ENCODE peak calls at places on chromosome 16, in four cellular contexts. N, P, T and R are unnamed samples.

GRCh38 chr16:81551141-81551808 is 106.7 kb downstream of the CMIP start:
- DNase-seq in P (no peak), T (no peak), N (no peak), R (no peak)

GRCh38 chr16:52435573-52435972 is 111.4 kb downstream of the TOX3 start:
- DNase-seq in N (no peak), P (no peak), T (no peak), R (no peak)

GRCh38 chr16:3950343-3951193 is 70.1 kb upstream of the CREBBP start:
- DNase-seq in N (peak), T (peak), P (no peak), R (no peak)

GRCh38 chr16:82761236-82761635 is 134.5 kb downstream of the CDH13 start:
- DNase-seq in T (no peak), P (no peak), N (peak), R (no peak)

GRCh38 chr16:88649924-88650748 is 717 bp downstream of the CYBA start:
- DNase-seq in T (no peak), N (no peak), P (peak), R (no peak)

GRCh38 chr16:3249020-3249419 is 7.4 kb downstream of the MEFV start:
- DNase-seq in N (no peak), P (no peak), T (no peak), R (no peak)

GRCh38 chr16:5438591-5438990 is 341.0 kb upstream of the EEF2KMT start:
- DNase-seq in P (no peak), T (no peak), N (no peak), R (no peak)

GRCh38 chr16:12191102-12191501 is 214.6 kb downstream of the SNX29 start:
- DNase-seq in P (no peak), T (no peak), N (peak), R (no peak)

GRCh38 chr16:11913425-11914079 is 2.2 kb downstream of the GSPT1 start:
- DNase-seq in N (no peak), T (no peak), P (no peak), R (no peak)

GRCh38 chr16:4529085-4530060 is 9.2 kb downstream of the CDIP1 start:
- DNase-seq in T (no peak), N (no peak), P (no peak), R (no peak)

DNA sequence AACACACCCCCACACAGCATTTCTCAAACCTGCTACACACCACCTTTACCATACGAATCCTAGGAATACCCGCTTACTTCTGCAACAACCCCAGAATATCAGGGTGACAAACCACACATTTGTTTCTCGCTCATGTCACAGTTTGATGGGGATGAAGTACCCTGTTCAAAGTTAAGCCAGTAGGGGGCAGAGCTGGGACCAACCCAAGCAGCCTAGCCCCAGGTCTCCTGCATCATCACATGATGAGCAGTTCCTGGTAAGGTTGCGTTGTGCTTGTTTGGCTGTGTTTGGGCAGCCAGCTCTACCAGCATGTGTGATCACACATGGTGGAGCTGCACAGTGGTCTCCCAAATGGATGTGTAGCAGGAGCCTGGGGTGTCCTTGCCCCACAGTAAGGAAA is 103.6 kb upstream of the C16orf82 start:
- DNase-seq in P (no peak), T (no peak), N (no peak), R (peak)
- TF ChIP-seq CTCF in P (peak), T (peak), N (no peak), R (peak)

GRCh38 chr16:66717112-66717675 is 20.7 kb upstream of the CMTM4 start:
- DNase-seq in N (no peak), T (no peak), P (no peak), R (peak)
- TF ChIP-seq CTCF in N (peak), T (peak), P (peak), R (peak)

DNA sequence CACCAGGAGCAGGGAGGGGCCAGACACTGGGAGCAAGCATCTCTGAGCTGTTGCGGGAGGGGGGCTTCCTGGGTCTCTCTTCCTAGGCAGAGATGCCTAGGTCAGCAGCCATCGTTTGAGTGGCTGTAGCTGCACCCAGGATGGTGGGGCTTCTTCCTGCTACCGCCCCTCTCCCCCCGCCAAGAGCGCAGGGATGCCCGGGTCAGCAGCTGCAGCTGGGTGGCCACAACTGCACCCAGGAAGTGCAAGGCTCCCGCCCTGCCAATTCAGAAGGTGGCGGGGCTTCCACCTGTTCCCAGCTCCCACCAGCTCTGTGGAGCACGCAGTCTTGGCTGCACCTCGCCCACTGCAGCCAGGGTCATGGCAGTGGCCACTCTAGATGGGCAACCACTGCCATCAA is 47.8 kb downstream of the ESRP2 start:
- DNase-seq in T (no peak), P (no peak), N (no peak), R (no peak)
- TF ChIP-seq CTCF in T (no peak), P (no peak), N (no peak), R (no peak)

GRCh38 chr16:84895016-84895415 is 75.2 kb downstream of the CRISPLD2 start:
- DNase-seq in T (no peak), P (no peak), N (no peak), R (no peak)

GRCh38 chr16:84892097-84892496 is 72.3 kb downstream of the CRISPLD2 start:
- DNase-seq in T (no peak), P (no peak), N (no peak), R (no peak)

GRCh38 chr16:84891149-84891795 is 71.5 kb downstream of the CRISPLD2 start:
- DNase-seq in N (no peak), T (no peak), P (no peak), R (no peak)

GRCh38 chr16:84893467-84893848 is 73.7 kb downstream of the CRISPLD2 start:
- DNase-seq in T (no peak), P (no peak), N (no peak), R (no peak)

GRCh38 chr16:84893849-84894599 is 74.2 kb downstream of the CRISPLD2 start:
- DNase-seq in P (no peak), T (no peak), N (no peak), R (no peak)
- TF ChIP-seq CTCF in P (no peak), T (no peak), N (no peak), R (no peak)

GRCh38 chr16:20056436-20056835 is 17.3 kb downstream of the GPR139 start:
- DNase-seq in N (no peak), T (no peak), P (no peak), R (no peak)
- TF ChIP-seq CTCF in N (no peak), T (no peak), P (no peak), R (no peak)

DNA sequence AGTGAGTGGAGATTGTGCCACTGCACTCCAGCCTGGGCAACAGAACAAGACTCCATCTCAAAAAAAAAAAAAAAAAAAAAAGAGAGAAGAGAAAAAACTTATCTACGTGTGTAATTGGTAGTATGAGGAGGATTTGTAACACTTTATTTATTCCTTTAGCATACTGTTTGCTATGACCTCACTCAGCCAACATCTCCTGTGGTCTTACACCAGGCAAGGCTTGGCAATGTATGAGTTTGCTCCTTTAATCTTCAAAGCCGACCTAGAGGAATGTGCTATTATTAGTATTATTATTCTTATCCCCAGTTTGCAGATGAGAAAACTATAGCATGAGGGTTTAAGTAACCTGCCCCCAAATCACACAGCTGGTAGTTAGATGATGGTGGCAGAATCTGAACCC is 35.8 kb upstream of the HAPSTR1 start:
- DNase-seq in T (no peak), N (no peak), P (no peak), R (no peak)
- TF ChIP-seq CTCF in T (no peak), N (no peak), P (no peak), R (no peak)

GRCh38 chr16:49349446-49350168 is 24.0 kb upstream of the C16orf78 start:
- DNase-seq in T (no peak), N (no peak), P (no peak), R (no peak)
- TF ChIP-seq CTCF in T (no peak), N (no peak), P (no peak), R (no peak)

GRCh38 chr16:58196898-58197313 is 1.0 kb downstream of the CSNK2A2 start:
- DNase-seq in N (no peak), P (no peak), T (no peak), R (no peak)
- TF ChIP-seq CTCF in N (no peak), P (no peak), T (no peak), R (no peak)

GRCh38 chr16:50273382-50273690 is 7.0 kb downstream of the ADCY7 start:
- DNase-seq in N (no peak), T (no peak), P (no peak), R (no peak)

GRCh38 chr16:50276128-50276444 is 9.7 kb downstream of the ADCY7 start:
- DNase-seq in N (no peak), P (no peak), T (no peak), R (no peak)

GRCh38 chr16:50273888-50274770 is 7.8 kb downstream of the ADCY7 start:
- DNase-seq in T (no peak), N (no peak), P (peak), R (no peak)

GRCh38 chr16:50275428-50276127 is 9.2 kb downstream of the ADCY7 start:
- DNase-seq in P (no peak), T (no peak), N (no peak), R (no peak)

GRCh38 chr16:50274771-50275415 is 8.5 kb downstream of the ADCY7 start:
- DNase-seq in P (no peak), T (no peak), N (no peak), R (no peak)
- TF ChIP-seq CTCF in P (peak), T (no peak), N (no peak), R (no peak)